ENCODE peak calls at places on chromosomes 5 and 9, in ten cellular contexts. D, G, X, V, K, Z, S, R, N and Y are unnamed samples.

GRCh38 chr5:135827965-135828792 is 6.3 kb upstream of the SLC25A48 start:
- DNase-seq in X (no peak), V (no peak), N (no peak), G (no peak), D (no peak), K (no peak), R (peak; percentile 24), S (peak; percentile 56), Z (peak; percentile 25), Y (no peak)

GRCh38 chr9:116154976-116155699 is 1.5 kb downstream of the PAPPA start:
- DNase-seq in D (peak; percentile 79), Z (no peak), R (peak; percentile 54), K (peak; percentile 81), X (peak; percentile 82), G (peak; percentile 87), N (no peak), V (no peak), S (no peak), Y (no peak)

GRCh38 chr9:105425817-105426433 is 21.9 kb upstream of the FSD1L start:
- DNase-seq in K (peak; percentile 58), Z (no peak), X (peak; percentile 47), D (peak; percentile 20), V (peak; percentile 55), R (no peak), G (peak; percentile 56), N (no peak), S (no peak), Y (no peak)

GRCh38 chr5:152688561-152689274 is 283.6 kb upstream of the NMUR2 start:
- DNase-seq in Z (peak; percentile 46), R (peak; percentile 66), X (peak; percentile 11), G (peak; percentile 89), D (peak; percentile 82), N (no peak), S (peak; percentile 57), V (peak; percentile 1), K (peak; percentile 86), Y (peak; percentile 90)

GRCh38 chr9:93898502-93899426 is 56.4 kb downstream of the BARX1 start:
- DNase-seq in V (no peak), G (no peak), R (no peak), D (no peak), N (no peak), X (no peak), S (peak; percentile 58), K (no peak), Z (peak; percentile 16), Y (no peak)

GRCh38 chr5:78829811-78830499 is 155.2 kb downstream of the ARSB start:
- DNase-seq in D (peak; percentile 40), S (no peak), Z (peak; percentile 77), R (peak; percentile 80), X (peak; percentile 25), K (peak; percentile 80), V (no peak), G (peak; percentile 43), N (peak; percentile 67), Y (no peak)

GRCh38 chr5:142636698-142637324 is 49.1 kb downstream of the FGF1 start:
- DNase-seq in V (no peak), S (no peak), K (no peak), N (no peak), X (no peak), Z (no peak), G (no peak), D (no peak), R (no peak), Y (no peak)

GRCh38 chr5:123180676-123181393 is 91.8 kb downstream of the PRDM6 start:
- DNase-seq in Z (no peak), X (no peak), R (no peak), V (no peak), K (no peak), S (no peak), D (no peak), G (no peak), N (no peak), Y (no peak)

GRCh38 chr5:78778538-78778937 is 130.0 kb upstream of the LHFPL2 start:
- DNase-seq in R (no peak), N (no peak), V (no peak), D (peak; percentile 65), S (no peak), X (peak; percentile 81), K (peak; percentile 92), G (no peak), Z (no peak), Y (no peak)

GRCh38 chr5:42840279-42840678 is 28.6 kb upstream of the SELENOP start:
- DNase-seq in D (peak; percentile 95), X (peak; percentile 58), R (peak; percentile 74), G (peak; percentile 98), N (peak; percentile 57), Z (peak; percentile 66), S (no peak), V (no peak), K (peak; percentile 99), Y (peak; percentile 88)

GRCh38 chr5:42843675-42844292 is 32.1 kb upstream of the SELENOP start:
- DNase-seq in D (no peak), K (no peak), X (no peak), V (no peak), S (no peak), Z (no peak), N (no peak), R (no peak), G (no peak), Y (no peak)

GRCh38 chr5:42842860-42843641 is 31.4 kb upstream of the SELENOP start:
- DNase-seq in N (no peak), Z (no peak), X (no peak), D (peak; percentile 11), R (peak; percentile 64), G (peak; percentile 56), V (no peak), K (no peak), S (no peak), Y (no peak)

GRCh38 chr5:42837601-42838000 is 25.9 kb upstream of the SELENOP start:
- DNase-seq in V (no peak), X (no peak), R (no peak), K (no peak), Z (no peak), S (no peak), N (no peak), G (no peak), D (no peak), Y (no peak)

GRCh38 chr5:42840842-42841574 is 29.3 kb upstream of the SELENOP start:
- DNase-seq in X (no peak), Z (no peak), D (no peak), R (no peak), G (no peak), V (no peak), K (no peak), S (no peak), N (no peak), Y (no peak)
- H3K4me3 ChIP-seq in X (no peak overlapping the region), Z (no peak overlapping the region), D (no peak overlapping the region), R (no peak overlapping the region), G (no peak overlapping the region), V (no peak overlapping the region), K (no peak overlapping the region), S (no peak overlapping the region), N (no peak overlapping the region), Y (no peak overlapping the region)

GRCh38 chr5:149416977-149417713 is 38.1 kb upstream of the IL17B start:
- DNase-seq in S (peak; percentile 57), Z (no peak), D (peak; percentile 84), G (peak; percentile 58), V (no peak), N (no peak), R (no peak), X (peak; percentile 91), K (peak; percentile 90), Y (no peak)
- H3K4me3 ChIP-seq in S (no peak overlapping the region), Z (no peak overlapping the region), D (peak overlapping the region; percentile 17), G (no peak overlapping the region), V (no peak overlapping the region), N (no peak overlapping the region), R (no peak overlapping the region), X (no peak overlapping the region), K (peak overlapping the region; percentile 4), Y (no peak overlapping the region)

GRCh38 chr5:19880859-19881436 is 107.1 kb downstream of the CDH18 start:
- DNase-seq in N (no peak), R (no peak), X (no peak), Z (no peak), D (no peak), G (no peak), S (no peak), K (no peak), V (no peak), Y (no peak)
- H3K4me3 ChIP-seq in N (no peak overlapping the region), R (no peak overlapping the region), X (no peak overlapping the region), Z (no peak overlapping the region), D (no peak overlapping the region), G (no peak overlapping the region), S (no peak overlapping the region), K (no peak overlapping the region), V (no peak overlapping the region), Y (no peak overlapping the region)

DNA sequence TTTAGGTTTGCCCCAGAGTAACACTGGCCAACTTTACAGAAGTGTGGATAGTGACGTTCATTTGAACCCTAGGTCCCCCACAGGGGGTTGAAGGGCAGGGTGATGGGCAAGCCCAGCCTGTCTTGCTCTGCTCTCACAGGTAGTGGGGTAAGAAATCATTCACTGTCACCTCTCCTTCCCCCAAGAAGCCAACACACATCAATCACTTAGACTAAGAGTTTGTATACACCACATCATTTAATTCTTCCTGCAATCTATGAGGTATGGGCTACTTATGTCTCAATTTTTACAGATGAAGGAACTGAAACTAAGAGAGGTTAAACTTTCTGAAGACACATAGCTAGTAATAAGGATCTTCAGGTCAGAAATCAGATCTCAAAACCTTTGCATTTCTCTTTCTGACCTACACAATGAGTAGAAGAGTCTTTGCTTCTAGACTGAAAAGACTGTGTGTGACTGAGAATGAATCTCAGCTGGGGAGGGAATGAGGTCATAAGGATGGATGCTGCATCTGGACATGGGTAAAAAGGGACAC is 80.9 kb upstream of the EQTN start:
- DNase-seq in K (no peak), N (no peak), Z (no peak), G (no peak), R (no peak), S (no peak), V (no peak), D (no peak), X (no peak), Y (no peak)
- H3K4me3 ChIP-seq in K (no peak overlapping the region), N (no peak overlapping the region), Z (no peak overlapping the region), G (no peak overlapping the region), R (no peak overlapping the region), S (no peak overlapping the region), V (no peak overlapping the region), D (no peak overlapping the region), X (no peak overlapping the region), Y (no peak overlapping the region)